ENCODE peak calls at places on chromosomes 4 and X, in eight cellular contexts. B is Calu3; W is CD4-positive, alpha-beta T cell; V is psoas muscle; Z is GM20000; E is adrenal gland; F is fibroblast of mammary gland; G is H9. K is an unnamed sample.

GRCh38 chrX:13069771-13070410 is 25.5 kb upstream of the FAM9C start:
- DNase-seq in B (no peak), W (no peak), V (no peak), Z (no peak), E (no peak), F (peak), G (no peak), K (no peak)

GRCh38 chrX:150017868-150018267 is 79.6 kb upstream of the EOLA2 start:
- DNase-seq in B (no peak), W (no peak), V (no peak), Z (no peak), E (no peak), F (no peak), G (no peak), K (no peak)

GRCh38 chrX:77820328-77820727 is 34.3 kb upstream of the ATRX start:
- DNase-seq in B (no peak), W (no peak), V (no peak), Z (no peak), E (no peak), F (peak), G (no peak), K (no peak)

GRCh38 chr4:150342945-150343344 is 239.0 kb upstream of the MAB21L2 start:
- DNase-seq in B (no peak), W (no peak), V (no peak), Z (no peak), E (no peak), F (no peak), G (no peak), K (no peak)

GRCh38 chrX:14802943-14803710 is 69.7 kb downstream of the FANCB start:
- DNase-seq in B (no peak), W (no peak), V (no peak), Z (no peak), E (no peak), F (peak), G (no peak), K (no peak)

GRCh38 chr4:138835833-138836521 is 179.6 kb upstream of the NOCT start:
- DNase-seq in B (peak), W (no peak), V (no peak), Z (no peak), E (no peak), F (peak), G (no peak), K (no peak)

GRCh38 chr4:154618708-154619315 is 6.4 kb upstream of the FGG start:
- DNase-seq in B (peak), W (peak), V (no peak), Z (peak), E (peak), F (peak), G (peak), K (peak)

GRCh38 chr4:182555997-182556418 is 312.8 kb downstream of the TENM3 start:
- DNase-seq in B (no peak), W (no peak), V (no peak), Z (no peak), E (peak), F (peak), G (peak), K (no peak)

GRCh38 chrX:10574663-10575062 is 45.7 kb downstream of the MID1 start:
- DNase-seq in B (peak), W (no peak), V (no peak), Z (no peak), E (no peak), F (peak), G (no peak), K (no peak)

GRCh38 chr4:130336585-130337217 is 1240.7 kb downstream of the C4orf33 start:
- DNase-seq in B (peak), W (no peak), V (no peak), Z (peak), E (no peak), F (peak), G (no peak), K (no peak)

GRCh38 chr4:64407000-64407399 is 2.2 kb downstream of the TECRL start:
- DNase-seq in B (no peak), W (no peak), V (no peak), Z (no peak), E (no peak), F (no peak), G (no peak), K (no peak)

GRCh38 chrX:77275392-77275791 is 171.8 kb upstream of the FGF16 start:
- DNase-seq in B (no peak), W (no peak), V (no peak), Z (no peak), E (no peak), F (no peak), G (no peak), K (no peak)

GRCh38 chr4:73662709-73663546 is 42.7 kb upstream of the RASSF6 start:
- DNase-seq in B (no peak), W (no peak), V (no peak), Z (peak), E (no peak), F (peak), G (no peak), K (no peak)

GRCh38 chr4:155509619-155510018 is 132.9 kb upstream of the MAP9 start:
- DNase-seq in B (no peak), W (no peak), V (no peak), Z (no peak), E (no peak), F (peak), G (no peak), K (no peak)

GRCh38 chr4:15920723-15921591 is 17.6 kb downstream of the FGFBP1 start:
- DNase-seq in B (peak), W (no peak), V (peak), Z (no peak), E (peak), F (peak), G (no peak), K (no peak)

GRCh38 chr4:53527342-53527741 is 63.9 kb downstream of the LNX1 start:
- DNase-seq in B (no peak), W (no peak), V (no peak), Z (no peak), E (no peak), F (no peak), G (no peak), K (no peak)

GRCh38 chrX:40694833-40695232 is 40.5 kb downstream of the MED14 start:
- DNase-seq in B (no peak), W (no peak), V (no peak), Z (no peak), E (no peak), F (peak), G (no peak), K (no peak)

GRCh38 chr4:106584590-106584989 is 216.0 kb upstream of the GIMD1 start:
- DNase-seq in B (no peak), W (no peak), V (no peak), Z (no peak), E (no peak), F (peak), G (no peak), K (no peak)

GRCh38 chrX:79409657-79410056 is 42.5 kb upstream of the ITM2A start:
- DNase-seq in B (no peak), W (no peak), V (no peak), Z (no peak), E (no peak), F (no peak), G (no peak), K (no peak)

GRCh38 chrX:79415056-79415455 is 47.9 kb upstream of the ITM2A start:
- DNase-seq in B (no peak), W (no peak), V (no peak), Z (no peak), E (no peak), F (no peak), G (no peak), K (no peak)

GRCh38 chrX:79413963-79414362 is 46.8 kb upstream of the ITM2A start:
- DNase-seq in B (no peak), W (no peak), V (no peak), Z (no peak), E (no peak), F (no peak), G (no peak), K (no peak)

GRCh38 chrX:79408623-79409322 is 41.6 kb upstream of the ITM2A start:
- DNase-seq in B (no peak), W (no peak), V (no peak), Z (no peak), E (no peak), F (no peak), G (no peak), K (no peak)

GRCh38 chrX:79413009-79413408 is 45.9 kb upstream of the ITM2A start:
- DNase-seq in B (no peak), W (no peak), V (no peak), Z (peak), E (no peak), F (peak), G (no peak), K (no peak)
- TF ChIP-seq CTCF in B (peak), W (peak), V (peak), Z (no peak), E (peak), F (peak), G (peak), K (no peak)

DNA sequence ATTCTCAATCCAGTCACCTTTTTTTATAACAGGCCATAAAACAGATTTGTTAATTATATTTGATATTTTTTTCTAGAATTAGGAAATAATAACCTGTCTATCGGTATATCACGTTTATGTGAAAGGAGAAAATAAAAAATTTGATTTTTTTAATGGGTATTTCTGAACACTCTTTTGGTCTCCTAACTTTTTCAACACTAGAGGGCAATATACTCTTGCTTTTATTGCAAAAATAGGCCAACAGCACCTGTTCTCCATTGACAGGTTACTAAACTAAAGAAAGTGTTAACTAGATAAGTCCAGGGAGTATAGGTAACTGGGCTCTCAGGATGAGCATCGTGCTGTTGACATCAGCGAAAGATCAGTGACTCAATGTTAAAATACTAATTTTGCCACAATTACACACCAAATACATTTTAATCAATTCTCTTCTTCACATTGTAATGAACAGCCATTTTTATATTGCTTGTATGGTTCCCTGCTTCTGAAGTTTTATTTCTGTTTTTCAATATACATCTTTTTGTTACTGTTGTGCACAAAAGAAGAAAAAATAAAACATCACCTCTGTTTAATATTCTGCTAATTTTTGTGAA is 22.8 kb downstream of the NDST4 start:
- DNase-seq in B (no peak), W (no peak), V (no peak), Z (peak), E (no peak), F (peak), G (no peak), K (no peak)
- TF ChIP-seq CTCF in B (peak), W (peak), V (peak), Z (peak), E (peak), F (peak), G (peak), K (no peak)

GRCh38 chrX:83658731-83659130 is 150.6 kb downstream of the POU3F4 start:
- DNase-seq in B (no peak), W (no peak), V (no peak), Z (peak), E (no peak), F (no peak), G (no peak), K (no peak)
- TF ChIP-seq CTCF in B (no peak), W (no peak), V (no peak), Z (no peak), E (no peak), F (peak), G (peak), K (no peak)

DNA sequence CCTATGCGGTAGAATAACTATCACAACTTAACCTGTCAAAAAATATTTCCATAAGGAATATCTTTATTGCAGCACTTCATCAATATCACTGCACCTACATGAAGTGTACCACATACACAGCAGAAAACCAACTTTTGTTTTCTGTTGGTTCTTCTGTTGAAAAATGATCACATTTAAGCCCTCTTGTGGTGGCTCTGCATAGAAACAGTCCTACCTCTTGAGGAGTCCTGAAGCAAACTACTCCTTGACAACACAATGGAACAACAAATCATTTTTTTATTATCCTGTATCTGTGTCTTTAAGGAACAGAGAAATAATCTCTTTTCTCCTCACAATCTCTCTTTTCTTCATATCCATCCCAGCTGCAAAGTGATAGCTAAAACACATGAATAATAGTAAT is 39.8 kb upstream of the ATOH1 start:
- DNase-seq in B (no peak), W (no peak), V (no peak), Z (peak), E (no peak), F (peak), G (no peak), K (no peak)
- TF ChIP-seq CTCF in B (no peak), W (no peak), V (no peak), Z (peak), E (peak), F (peak), G (peak), K (no peak)

DNA sequence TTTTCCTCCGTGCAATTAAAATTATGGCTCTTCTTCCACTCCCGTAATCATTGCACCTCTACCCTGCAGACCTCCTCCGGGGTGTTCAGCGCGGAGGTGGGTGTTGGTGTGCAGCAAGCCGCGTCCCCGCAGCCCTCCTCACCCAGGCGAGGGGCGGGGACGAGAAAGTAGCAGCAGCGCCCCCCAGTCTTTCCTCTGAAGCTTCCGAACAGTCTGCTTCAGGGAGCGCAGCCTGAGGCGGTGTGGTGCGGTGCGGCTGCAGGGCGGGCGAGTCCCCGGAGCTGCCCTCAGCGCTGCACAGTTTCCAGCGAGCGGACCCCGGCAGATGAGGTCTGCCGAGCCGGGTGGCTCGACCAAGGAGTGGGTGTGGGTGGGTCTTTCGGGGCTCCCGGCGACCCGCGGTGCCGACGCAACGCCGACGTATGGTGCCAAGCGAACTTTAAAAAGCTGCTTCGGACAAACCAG is at the start of gene FRAS1:
- DNase-seq in B (peak), W (no peak), V (peak), Z (peak), E (no peak), F (peak), G (peak), K (peak)
- TF ChIP-seq CTCF in B (no peak), W (no peak), V (no peak), Z (no peak), E (no peak), F (no peak), G (peak), K (no peak)

GRCh38 chr4:7770675-7771050 is 169.0 kb downstream of the AFAP1 start:
- DNase-seq in B (no peak), W (no peak), V (no peak), Z (no peak), E (no peak), F (no peak), G (no peak), K (no peak)

GRCh38 chr4:7768736-7769135 is 170.9 kb downstream of the AFAP1 start:
- DNase-seq in B (no peak), W (no peak), V (no peak), Z (no peak), E (no peak), F (no peak), G (no peak), K (no peak)

GRCh38 chr4:7771056-7771455 is 168.6 kb downstream of the AFAP1 start:
- DNase-seq in B (no peak), W (peak), V (no peak), Z (no peak), E (no peak), F (no peak), G (no peak), K (no peak)

GRCh38 chr4:7769308-7769841 is 170.3 kb downstream of the AFAP1 start:
- DNase-seq in B (no peak), W (no peak), V (no peak), Z (no peak), E (no peak), F (no peak), G (no peak), K (no peak)

DNA sequence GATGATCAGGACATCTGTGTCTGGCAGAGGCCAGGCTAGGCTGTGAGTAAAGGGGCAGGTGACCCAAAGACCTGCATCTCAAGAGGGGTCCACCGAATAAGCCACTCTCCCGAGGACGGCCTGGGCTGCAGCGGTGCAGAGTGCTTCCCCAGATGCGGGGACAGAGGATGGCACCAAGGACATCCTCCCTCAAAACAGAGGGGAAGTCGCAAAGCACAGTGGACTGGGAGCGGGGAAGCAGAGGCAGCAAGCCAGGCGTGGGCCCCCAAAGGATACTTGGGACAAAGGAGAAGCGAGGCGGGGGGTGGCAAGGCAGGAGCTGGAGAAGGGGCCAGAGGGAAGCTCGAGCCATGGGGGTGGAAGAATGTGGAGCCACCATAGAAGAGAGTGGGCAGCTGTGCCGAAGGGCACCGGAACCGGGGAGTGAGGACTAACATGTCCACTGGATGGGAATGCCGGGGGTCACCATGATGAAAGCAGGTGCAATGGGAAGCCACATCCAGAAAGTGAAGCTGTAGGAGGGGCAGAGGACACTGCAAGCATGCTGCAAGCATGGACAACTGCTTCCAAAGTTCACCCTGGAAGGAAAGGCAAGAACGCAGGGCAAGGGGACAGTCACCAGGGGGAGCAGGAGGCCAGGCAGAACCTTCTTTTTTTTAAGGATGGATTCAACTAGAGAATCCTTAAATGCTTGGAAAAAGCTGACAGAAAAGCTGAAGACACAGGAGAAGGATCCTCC is 169.6 kb downstream of the AFAP1 start:
- DNase-seq in B (peak), W (no peak), V (no peak), Z (no peak), E (no peak), F (peak), G (no peak), K (no peak)
- TF ChIP-seq CTCF in B (no peak), W (peak), V (peak), Z (peak), E (peak), F (peak), G (peak), K (no peak)

DNA sequence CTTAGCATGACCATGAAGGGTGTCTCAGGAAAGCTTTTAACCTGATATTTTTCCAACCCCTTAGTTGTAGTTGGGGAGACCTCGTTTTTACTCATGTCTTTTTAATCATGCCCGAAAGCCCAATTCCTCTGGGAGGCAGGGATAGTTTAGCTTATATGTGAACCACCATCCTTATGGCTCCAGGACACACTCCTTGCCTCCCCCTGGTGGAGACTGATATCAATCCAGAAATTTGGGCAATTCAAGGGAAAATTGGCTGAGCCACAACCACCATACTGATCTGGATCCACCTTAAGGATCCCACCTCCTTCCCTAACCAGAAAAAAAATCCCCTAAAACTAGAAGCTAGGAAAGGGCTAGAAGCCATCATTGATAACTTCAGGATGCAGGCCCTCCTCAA is 13.4 kb upstream of the COL25A1 start:
- DNase-seq in B (no peak), W (no peak), V (no peak), Z (no peak), E (no peak), F (no peak), G (no peak), K (no peak)
- TF ChIP-seq CTCF in B (no peak), W (no peak), V (no peak), Z (no peak), E (no peak), F (peak), G (peak), K (no peak)